ENCODE peak calls at places on chromosomes 13 and 19, in six cellular contexts. Z, Y, L, S, E and V are unnamed samples.

GRCh38 chr19:5718032-5718578 is 1.8 kb downstream of the LONP1 start:
- DNase-seq in Z (no peak), Y (no peak), L (no peak), S (no peak), E (no peak), V (no peak)

GRCh38 chr19:13834308-13834790 is 39.1 kb downstream of the ZSWIM4 start:
- DNase-seq in Z (no peak), Y (no peak), L (peak), S (no peak), E (no peak), V (no peak)

GRCh38 chr19:40960062-40960685 is 30.9 kb upstream of the CYP2B6 start:
- DNase-seq in Z (no peak), Y (no peak), L (no peak), S (peak), E (no peak), V (no peak)

GRCh38 chr13:104571161-104571889 is 1505.1 kb upstream of the SLC10A2 start:
- DNase-seq in Z (no peak), Y (peak), L (peak), S (peak), E (peak), V (peak)

GRCh38 chr13:99922631-99923404 is 48.7 kb downstream of the ZIC5 start:
- DNase-seq in Z (no peak), Y (no peak), L (no peak), S (peak), E (no peak), V (no peak)

GRCh38 chr13:41621716-41622508 is 164.6 kb downstream of the RGCC start:
- DNase-seq in Z (no peak), Y (no peak), L (no peak), S (no peak), E (no peak), V (no peak)

GRCh38 chr13:52703482-52703881 is 36.1 kb downstream of the CNMD start:
- DNase-seq in Z (no peak), Y (no peak), L (no peak), S (no peak), E (peak), V (no peak)

GRCh38 chr13:48094404-48094780 is 512 bp downstream of the MED4 start:
- DNase-seq in Z (no peak), Y (no peak), L (no peak), S (no peak), E (peak), V (peak)

GRCh38 chr13:35475960-35476943 is at the start of gene MAB21L1:
- DNase-seq in Z (no peak), Y (peak), L (peak), S (peak), E (peak), V (peak)

GRCh38 chr13:113532156-113532806 is 41.8 kb upstream of the DCUN1D2 start:
- DNase-seq in Z (no peak), Y (peak), L (no peak), S (no peak), E (peak), V (no peak)

GRCh38 chr13:33842207-33842606 is 24.3 kb downstream of the RFC3 start:
- DNase-seq in Z (no peak), Y (no peak), L (no peak), S (no peak), E (no peak), V (no peak)
- TF ChIP-seq POLR2AphosphoS5 in Z (no peak), Y (no peak), L (no peak), S (no peak), E (no peak), V (no peak)

GRCh38 chr19:1853295-1854031 is 5.2 kb upstream of the REXO1 start:
- DNase-seq in Z (peak), Y (peak), L (peak), S (peak), E (peak), V (peak)
- TF ChIP-seq POLR2AphosphoS5 in Z (peak), Y (peak), L (no peak), S (no peak), E (no peak), V (no peak)

GRCh38 chr19:55406091-55406868 is 1.3 kb downstream of the UBE2S start:
- DNase-seq in Z (no peak), Y (no peak), L (no peak), S (no peak), E (no peak), V (no peak)

GRCh38 chr19:55410168-55410567 is 2.6 kb upstream of the UBE2S start:
- DNase-seq in Z (no peak), Y (no peak), L (no peak), S (no peak), E (no peak), V (no peak)

GRCh38 chr19:55407625-55408319 is at the start of gene UBE2S:
- DNase-seq in Z (peak), Y (peak), L (peak), S (peak), E (peak), V (peak)

GRCh38 chr19:55406869-55407624 is 541 bp downstream of the UBE2S start:
- DNase-seq in Z (no peak), Y (no peak), L (no peak), S (peak), E (no peak), V (peak)

GRCh38 chr19:55408320-55408836 is 790 bp upstream of the UBE2S start:
- DNase-seq in Z (no peak), Y (peak), L (peak), S (no peak), E (no peak), V (no peak)
- TF ChIP-seq POLR2AphosphoS5 in Z (no peak), Y (peak), L (no peak), S (no peak), E (no peak), V (no peak)

DNA sequence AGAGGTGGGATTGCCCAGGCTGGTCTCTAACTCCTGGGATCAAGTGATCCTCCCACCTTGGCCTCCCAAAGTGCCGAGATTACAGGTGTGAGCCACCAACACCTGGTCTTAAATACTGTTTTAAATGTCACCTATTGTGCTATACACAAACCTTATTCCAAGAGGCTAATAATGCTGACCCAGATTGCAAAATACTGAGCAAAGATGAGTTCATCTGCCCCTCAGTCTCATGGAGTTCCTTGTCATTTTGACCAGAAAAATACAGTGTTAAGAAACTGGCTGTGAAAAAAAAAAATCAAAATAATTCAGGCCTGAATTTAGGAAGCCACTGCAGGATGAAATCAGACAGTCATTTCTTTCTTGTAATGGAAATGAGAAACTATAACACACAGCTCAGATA is 60.0 kb downstream of the TBC1D4 start:
- DNase-seq in Z (no peak), Y (no peak), L (no peak), S (no peak), E (no peak), V (no peak)
- TF ChIP-seq POLR2AphosphoS5 in Z (no peak), Y (no peak), L (no peak), S (no peak), E (no peak), V (no peak)

DNA sequence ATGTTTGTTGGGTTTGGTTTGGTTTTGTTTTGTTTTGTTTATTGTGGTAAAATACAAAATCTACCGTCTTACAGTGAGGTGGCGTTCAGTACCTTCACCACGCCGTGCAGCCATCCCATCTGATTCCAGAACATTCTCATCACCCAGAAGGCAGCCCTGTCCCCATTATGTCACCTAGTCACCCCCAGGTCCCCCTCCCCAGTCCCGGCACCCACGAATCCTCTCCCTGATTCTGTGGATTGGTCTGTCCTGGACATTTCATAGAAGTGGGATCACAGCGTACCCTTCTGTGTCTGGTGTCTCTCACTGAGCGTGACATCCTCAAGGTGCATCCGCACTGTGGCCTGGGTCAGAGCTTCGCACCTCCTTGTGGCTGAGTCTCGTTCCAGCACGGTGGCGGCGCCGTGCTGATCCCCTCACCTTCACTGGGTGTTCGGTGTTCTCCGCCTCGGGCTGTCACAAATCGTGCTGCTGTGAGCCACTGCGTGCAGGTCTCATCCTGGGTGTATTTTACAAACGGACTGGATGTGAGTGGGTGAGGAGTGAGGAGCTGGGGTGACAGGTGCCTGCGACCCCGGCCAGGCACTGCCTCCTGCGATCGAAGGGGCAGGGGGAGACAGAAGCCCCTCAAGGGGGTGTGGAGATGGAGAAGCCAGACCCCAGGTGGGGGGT is 580 bp upstream of the TEKTIP1 start:
- DNase-seq in Z (no peak), Y (no peak), L (no peak), S (no peak), E (no peak), V (no peak)
- TF ChIP-seq POLR2AphosphoS5 in Z (no peak), Y (no peak), L (no peak), S (no peak), E (peak), V (no peak)

GRCh38 chr19:12667903-12668302 is 1.3 kb downstream of the WDR83 start:
- DNase-seq in Z (no peak), Y (no peak), L (no peak), S (no peak), E (no peak), V (no peak)

GRCh38 chr19:12664406-12665280 is 1.9 kb downstream of the MAN2B1 start:
- DNase-seq in Z (no peak), Y (peak), L (no peak), S (no peak), E (peak), V (no peak)

GRCh38 chr19:12665281-12665573 is 1.3 kb downstream of the MAN2B1 start:
- DNase-seq in Z (peak), Y (peak), L (no peak), S (peak), E (no peak), V (no peak)

GRCh38 chr19:12665646-12666304 is 767 bp downstream of the MAN2B1 start:
- DNase-seq in Z (no peak), Y (peak), L (no peak), S (no peak), E (no peak), V (no peak)

DNA sequence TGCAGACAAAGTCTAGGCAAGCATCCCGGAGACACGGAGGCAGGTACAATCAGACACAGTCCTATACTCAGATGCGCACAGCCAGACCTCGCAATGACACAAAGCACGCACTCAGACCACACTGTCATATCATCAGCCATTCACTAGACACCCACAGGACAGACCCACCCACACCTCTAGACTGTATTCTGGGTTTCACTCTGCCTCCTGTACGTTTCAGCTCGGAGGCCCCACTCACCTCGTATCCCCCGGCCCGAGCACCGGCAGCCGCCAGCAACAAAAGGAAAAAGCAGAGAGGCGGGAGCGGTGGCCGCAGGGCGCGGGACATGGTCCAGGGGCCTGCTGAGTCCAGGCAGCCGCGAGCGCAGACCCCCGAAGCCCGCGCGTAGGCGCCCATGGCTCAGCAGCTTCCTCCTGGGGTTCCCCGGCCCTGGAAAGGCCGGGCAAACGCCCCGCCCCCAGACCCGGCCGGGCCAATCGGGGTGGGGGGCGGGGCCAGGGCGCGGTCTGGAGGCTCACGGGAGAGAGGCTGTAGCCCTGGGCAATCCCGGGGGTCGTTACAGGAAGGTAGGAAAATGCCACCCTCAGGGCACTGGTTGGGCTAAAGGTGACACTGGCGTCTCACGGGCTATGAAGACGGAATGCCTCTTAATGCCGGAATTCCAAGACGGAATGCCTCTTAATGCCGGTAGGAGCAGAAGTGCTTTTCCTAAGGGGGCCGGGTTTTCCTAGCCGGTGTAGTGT is at the start of the genes MAN2B1 and WDR83:
- DNase-seq in Z (peak), Y (peak), L (peak), S (peak), E (peak), V (peak)
- TF ChIP-seq POLR2AphosphoS5 in Z (peak), Y (peak), L (no peak), S (no peak), E (peak), V (no peak)

DNA sequence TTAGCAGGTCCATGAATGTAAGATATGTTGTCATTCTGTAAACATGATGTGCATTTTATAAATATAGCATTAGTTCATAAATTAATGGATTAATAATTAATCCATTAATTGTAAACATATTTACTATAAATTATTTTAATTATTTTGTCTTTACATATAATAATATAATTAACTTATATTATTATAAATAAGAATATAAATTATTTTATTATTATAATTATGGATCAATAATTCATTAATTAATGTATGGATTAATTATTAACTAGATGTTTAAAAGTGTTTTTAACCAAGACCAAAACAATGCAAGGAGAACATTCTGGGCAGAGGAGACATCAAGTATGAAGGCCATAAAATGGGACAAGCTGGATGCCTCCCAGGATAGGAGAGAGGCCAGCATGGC is 72.0 kb downstream of the RUBCNL start:
- DNase-seq in Z (no peak), Y (no peak), L (no peak), S (no peak), E (no peak), V (no peak)
- TF ChIP-seq POLR2AphosphoS5 in Z (no peak), Y (no peak), L (no peak), S (no peak), E (no peak), V (no peak)

GRCh38 chr19:56137405-56137804 is 3.7 kb upstream of the ZNF444 start:
- DNase-seq in Z (no peak), Y (no peak), L (peak), S (peak), E (no peak), V (peak)
- TF ChIP-seq POLR2AphosphoS5 in Z (no peak), Y (no peak), L (no peak), S (no peak), E (no peak), V (no peak)

GRCh38 chr19:58552655-58553054 is 2.2 kb downstream of the CHMP2A start:
- DNase-seq in Z (no peak), Y (no peak), L (no peak), S (no peak), E (no peak), V (no peak)

GRCh38 chr19:58549664-58550361 is 5.1 kb downstream of the CHMP2A start:
- DNase-seq in Z (no peak), Y (no peak), L (no peak), S (no peak), E (no peak), V (no peak)

GRCh38 chr19:58551577-58552471 is 3.1 kb downstream of the CHMP2A start:
- DNase-seq in Z (no peak), Y (no peak), L (no peak), S (no peak), E (no peak), V (no peak)

GRCh38 chr19:58550362-58551122 is 4.4 kb downstream of the CHMP2A start:
- DNase-seq in Z (no peak), Y (no peak), L (no peak), S (no peak), E (no peak), V (no peak)

GRCh38 chr19:58551123-58551497 is 3.8 kb downstream of the CHMP2A start:
- DNase-seq in Z (no peak), Y (no peak), L (no peak), S (no peak), E (no peak), V (no peak)
- TF ChIP-seq POLR2AphosphoS5 in Z (no peak), Y (no peak), L (no peak), S (no peak), E (no peak), V (no peak)